ENCODE peak calls at places on chromosomes 12 and 14, in seven cellular contexts. S, N, K, G, W, L and B are unnamed samples.

GRCh38 chr14:90388437-90388836 is 8.4 kb upstream of the CALM1 start:
- DNase-seq in S (no peak), N (no peak), K (peak), G (no peak), W (peak), L (peak), B (peak)

GRCh38 chr14:63524537-63525155 is 18.5 kb downstream of the PPP2R5E start:
- DNase-seq in S (no peak), N (no peak), K (no peak), G (no peak), W (no peak), L (no peak), B (no peak)

GRCh38 chr14:100864960-100865681 is 38.4 kb downstream of the RTL1 start:
- DNase-seq in S (no peak), N (no peak), K (peak), G (no peak), W (no peak), L (no peak), B (no peak)

GRCh38 chr12:83817730-83818129 is 1094.9 kb downstream of the SLC6A15 start:
- DNase-seq in S (no peak), N (no peak), K (no peak), G (no peak), W (no peak), L (no peak), B (no peak)

GRCh38 chr12:124454735-124455134 is 112.7 kb downstream of the NCOR2 start:
- DNase-seq in S (no peak), N (no peak), K (no peak), G (no peak), W (no peak), L (peak), B (no peak)

GRCh38 chr12:109763201-109763841 is 49.7 kb downstream of the FAM222A start:
- DNase-seq in S (peak), N (no peak), K (peak), G (no peak), W (peak), L (peak), B (peak)

GRCh38 chr14:97977711-97978261 is 1180.6 kb downstream of the VRK1 start:
- DNase-seq in S (peak), N (peak), K (no peak), G (peak), W (peak), L (peak), B (no peak)

GRCh38 chr12:112418596-112419268 is at the start of gene PTPN11:
- DNase-seq in S (peak), N (peak), K (peak), G (peak), W (peak), L (peak), B (no peak)

GRCh38 chr14:91354221-91354916 is 63.3 kb downstream of the CCDC88C start:
- DNase-seq in S (no peak), N (no peak), K (no peak), G (no peak), W (no peak), L (peak), B (no peak)

GRCh38 chr12:89450922-89451321 is 73.7 kb downstream of the GALNT4 start:
- DNase-seq in S (no peak), N (no peak), K (peak), G (no peak), W (no peak), L (peak), B (no peak)

GRCh38 chr12:264269-264668 is 1.6 kb upstream of the SLC6A13 start:
- DNase-seq in S (no peak), N (no peak), K (no peak), G (no peak), W (no peak), L (peak), B (no peak)

GRCh38 chr14:67883717-67884116 is 64.1 kb downstream of the RAD51B start:
- DNase-seq in S (no peak), N (no peak), K (peak), G (no peak), W (no peak), L (peak), B (no peak)

GRCh38 chr14:65373671-65374039 is 38.9 kb upstream of the FUT8 start:
- DNase-seq in S (peak), N (no peak), K (no peak), G (no peak), W (peak), L (no peak), B (no peak)

GRCh38 chr12:94305293-94305957 is 154.2 kb downstream of the CEP83 start:
- DNase-seq in S (no peak), N (no peak), K (peak), G (no peak), W (no peak), L (no peak), B (no peak)

GRCh38 chr12:45208604-45209487 is 7.0 kb upstream of the ANO6 start:
- DNase-seq in S (no peak), N (no peak), K (peak), G (no peak), W (no peak), L (peak), B (no peak)

DNA sequence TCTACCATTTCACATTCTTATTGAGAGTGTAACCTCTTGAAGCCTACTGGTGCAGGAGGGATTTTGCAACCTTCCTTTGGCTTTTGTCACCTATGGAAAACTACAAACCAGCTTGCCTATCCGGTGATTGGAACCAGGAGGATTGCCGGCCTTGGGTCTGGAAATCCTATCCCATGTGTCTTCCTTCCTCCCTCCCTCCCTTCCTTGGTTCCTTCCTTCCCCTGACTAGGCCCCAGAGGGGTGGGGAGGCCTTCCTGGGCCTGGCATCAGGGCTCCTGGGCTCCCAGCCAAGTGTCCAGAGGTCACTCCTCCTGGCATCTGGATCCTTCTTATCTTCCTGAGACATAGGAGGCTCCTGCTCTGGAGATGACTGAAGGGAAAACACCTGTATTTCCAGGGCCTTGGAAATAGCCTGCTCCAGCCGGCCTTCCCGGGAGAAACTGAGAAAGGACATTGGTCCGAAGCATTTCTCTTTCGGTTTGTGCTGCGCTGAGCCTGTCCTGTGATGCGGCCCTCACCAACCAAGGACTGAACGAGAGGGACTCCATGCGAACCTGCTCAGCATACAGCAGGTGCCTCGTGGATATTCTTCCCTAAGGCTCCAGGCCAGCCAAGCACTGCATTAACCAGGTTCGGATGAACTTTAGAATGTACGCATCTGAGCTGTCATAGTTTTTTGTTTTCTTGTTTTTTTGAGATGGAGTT is 43.4 kb downstream of the PSMA6 start:
- DNase-seq in S (no peak), N (peak), K (no peak), G (no peak), W (peak), L (peak), B (no peak)
- H3K4me3 ChIP-seq in S (no peak), N (no peak), K (no peak), G (peak), W (no peak), L (no peak), B (no peak)

GRCh38 chr14:21241218-21241819 is 27.9 kb downstream of the HNRNPC start:
- DNase-seq in S (no peak), N (no peak), K (peak), G (no peak), W (no peak), L (peak), B (no peak)
- TF ChIP-seq CTCF in S (peak), N (peak), K (peak), G (peak), W (peak), L (peak), B (no peak)

GRCh38 chr12:120581998-120582397 is 796 bp upstream of the POP5 start:
- DNase-seq in S (no peak), N (no peak), K (peak), G (no peak), W (no peak), L (peak), B (no peak)

GRCh38 chr12:120580787-120581723 is at the start of gene POP5:
- DNase-seq in S (peak), N (peak), K (peak), G (peak), W (peak), L (peak), B (peak)

GRCh38 chr12:120574106-120574505 is 7.1 kb downstream of the POP5 start:
- DNase-seq in S (no peak), N (no peak), K (no peak), G (no peak), W (no peak), L (no peak), B (no peak)

GRCh38 chr12:120583478-120584030 is 2.4 kb upstream of the POP5 start:
- DNase-seq in S (peak), N (peak), K (peak), G (peak), W (peak), L (peak), B (peak)

GRCh38 chr12:120579179-120579578 is 2.0 kb downstream of the POP5 start:
- DNase-seq in S (no peak), N (no peak), K (no peak), G (no peak), W (no peak), L (no peak), B (no peak)
- H3K4me3 ChIP-seq in S (no peak), N (no peak), K (no peak), G (no peak), W (no peak), L (no peak), B (no peak)

DNA sequence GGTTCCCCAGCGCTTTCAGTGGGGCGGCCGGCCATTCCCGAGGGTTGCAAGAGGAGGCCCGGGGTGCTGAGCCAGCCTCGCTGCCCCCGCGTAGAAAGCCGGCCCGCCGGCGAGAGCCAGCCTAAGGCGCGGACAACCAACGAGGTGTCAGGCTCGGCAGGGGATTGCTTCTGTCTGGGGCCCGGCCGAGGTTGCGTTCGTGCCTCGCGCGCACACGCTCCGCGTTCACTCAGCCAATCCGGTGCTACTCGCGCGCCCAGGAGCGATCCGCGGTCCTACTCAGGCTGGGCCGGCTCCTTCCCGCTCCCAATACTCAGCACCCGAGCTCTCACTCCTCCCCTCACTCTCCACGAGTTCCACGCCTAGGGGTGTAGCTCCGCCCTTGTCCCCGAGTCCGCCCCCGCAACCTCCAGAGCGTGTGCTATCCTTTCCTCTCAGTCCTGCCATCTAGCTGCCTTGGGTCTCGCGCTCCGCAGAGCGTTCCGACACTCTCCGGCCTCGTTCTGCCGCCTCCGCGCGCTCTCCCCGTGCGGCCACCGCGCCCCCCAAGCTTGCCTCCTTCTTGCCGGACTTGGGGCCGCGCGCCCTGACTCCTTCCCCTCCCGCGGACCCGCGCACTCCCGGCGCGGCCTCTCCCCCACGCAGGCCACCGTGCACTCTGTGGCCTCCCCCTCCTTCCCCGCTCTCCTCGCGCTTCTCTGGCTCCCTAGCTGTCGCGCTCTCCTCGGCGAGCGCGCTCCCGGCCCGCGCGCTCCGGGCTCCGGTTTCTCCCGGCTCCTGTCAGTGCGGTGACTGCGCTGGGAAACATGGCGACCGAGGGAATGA is at the start of gene GPHN:
- DNase-seq in S (peak), N (peak), K (peak), G (peak), W (peak), L (peak), B (peak)
- TF ChIP-seq CTCF in S (peak), N (peak), K (peak), G (no peak), W (no peak), L (peak), B (peak)